ENCODE peak calls at places on chromosomes 16 and 17, in ten cellular contexts. One of them, this sample, is unnamed.

GRCh38 chr16:78142784-78143183 is 43.3 kb downstream of the WWOX start:
- DNase-seq in frontal cortex: no peak
- DNase-seq in esophagus squamous epithelium: no peak
- DNase-seq in NCI-H774: no peak
- DNase-seq in left colon: no peak
- DNase-seq in HAP-1: no peak
- DNase-seq in GM18507: no peak
- DNase-seq in mesothelial cell of epicardium: no peak
- DNase-seq in right lobe of liver: no peak
- DNase-seq in NCI-H1092 treated with DMSO at 0.1 percent for 48 hours: no peak
- DNase-seq in this sample: no peak

GRCh38 chr16:66298006-66298405 is 68.5 kb upstream of the CDH5 start:
- DNase-seq in frontal cortex: no peak
- DNase-seq in esophagus squamous epithelium: no peak
- DNase-seq in NCI-H774: no peak
- DNase-seq in left colon: no peak
- DNase-seq in HAP-1: no peak
- DNase-seq in GM18507: no peak
- DNase-seq in mesothelial cell of epicardium: no peak
- DNase-seq in right lobe of liver: peak; percentile 19
- DNase-seq in NCI-H1092 treated with DMSO at 0.1 percent for 48 hours: no peak
- DNase-seq in this sample: no peak

GRCh38 chr17:49496183-49496865 is 1.2 kb downstream of the NGFR start:
- DNase-seq in frontal cortex: peak; percentile 87
- DNase-seq in esophagus squamous epithelium: no peak
- DNase-seq in NCI-H774: no peak
- DNase-seq in left colon: peak; percentile 42
- DNase-seq in HAP-1: peak; percentile 90
- DNase-seq in GM18507: peak; percentile 65
- DNase-seq in mesothelial cell of epicardium: peak; percentile 91
- DNase-seq in right lobe of liver: peak; percentile 79
- DNase-seq in NCI-H1092 treated with DMSO at 0.1 percent for 48 hours: peak; percentile 26
- DNase-seq in this sample: peak; percentile 75

GRCh38 chr16:57755726-57756423 is 20.3 kb downstream of the KATNB1 start:
- DNase-seq in frontal cortex: no peak
- DNase-seq in esophagus squamous epithelium: no peak
- DNase-seq in NCI-H774: no peak
- DNase-seq in left colon: no peak
- DNase-seq in HAP-1: no peak
- DNase-seq in GM18507: no peak
- DNase-seq in mesothelial cell of epicardium: no peak
- DNase-seq in right lobe of liver: no peak
- DNase-seq in NCI-H1092 treated with DMSO at 0.1 percent for 48 hours: no peak
- DNase-seq in this sample: no peak

GRCh38 chr17:57512258-57512657 is 232.8 kb downstream of the CCDC182 start:
- DNase-seq in frontal cortex: no peak
- DNase-seq in esophagus squamous epithelium: no peak
- DNase-seq in NCI-H774: no peak
- DNase-seq in left colon: no peak
- DNase-seq in HAP-1: no peak
- DNase-seq in GM18507: no peak
- DNase-seq in mesothelial cell of epicardium: no peak
- DNase-seq in right lobe of liver: no peak
- DNase-seq in NCI-H1092 treated with DMSO at 0.1 percent for 48 hours: no peak
- DNase-seq in this sample: no peak

GRCh38 chr16:64489449-64489848 is 632.4 kb downstream of the CDH11 start:
- DNase-seq in frontal cortex: no peak
- DNase-seq in esophagus squamous epithelium: no peak
- DNase-seq in NCI-H774: no peak
- DNase-seq in left colon: no peak
- DNase-seq in HAP-1: no peak
- DNase-seq in GM18507: no peak
- DNase-seq in mesothelial cell of epicardium: no peak
- DNase-seq in right lobe of liver: no peak
- DNase-seq in NCI-H1092 treated with DMSO at 0.1 percent for 48 hours: no peak
- DNase-seq in this sample: no peak

GRCh38 chr16:87584271-87584670 is 18.0 kb upstream of the JPH3 start:
- DNase-seq in frontal cortex: no peak
- DNase-seq in esophagus squamous epithelium: no peak
- DNase-seq in NCI-H774: no peak
- DNase-seq in left colon: no peak
- DNase-seq in HAP-1: no peak
- DNase-seq in GM18507: no peak
- DNase-seq in mesothelial cell of epicardium: no peak
- DNase-seq in right lobe of liver: no peak
- DNase-seq in NCI-H1092 treated with DMSO at 0.1 percent for 48 hours: no peak
- DNase-seq in this sample: no peak

GRCh38 chr16:70576431-70577255 is 53.0 kb downstream of the SF3B3 start:
- DNase-seq in frontal cortex: no peak
- DNase-seq in esophagus squamous epithelium: no peak
- DNase-seq in NCI-H774: no peak
- DNase-seq in left colon: no peak
- DNase-seq in HAP-1: no peak
- DNase-seq in GM18507: peak; percentile 35
- DNase-seq in mesothelial cell of epicardium: no peak
- DNase-seq in right lobe of liver: no peak
- DNase-seq in NCI-H1092 treated with DMSO at 0.1 percent for 48 hours: peak; percentile 5
- DNase-seq in this sample: no peak

GRCh38 chr16:88569985-88570690 is at the start of gene ZC3H18:
- DNase-seq in frontal cortex: peak; percentile 99
- DNase-seq in esophagus squamous epithelium: peak; percentile 82
- DNase-seq in NCI-H774: peak; percentile 85
- DNase-seq in left colon: peak; percentile 92
- DNase-seq in HAP-1: peak; percentile 96
- DNase-seq in GM18507: peak; percentile 99
- DNase-seq in mesothelial cell of epicardium: peak; percentile 98
- DNase-seq in right lobe of liver: peak; percentile 98
- DNase-seq in NCI-H1092 treated with DMSO at 0.1 percent for 48 hours: peak; percentile 96
- DNase-seq in this sample: peak; percentile 95

GRCh38 chr17:18967806-18968744 is 16.1 kb downstream of the SLC5A10 start:
- DNase-seq in frontal cortex: no peak
- DNase-seq in esophagus squamous epithelium: no peak
- DNase-seq in NCI-H774: no peak
- DNase-seq in left colon: no peak
- DNase-seq in HAP-1: no peak
- DNase-seq in GM18507: no peak
- DNase-seq in mesothelial cell of epicardium: no peak
- DNase-seq in right lobe of liver: no peak
- DNase-seq in NCI-H1092 treated with DMSO at 0.1 percent for 48 hours: peak; percentile 9
- DNase-seq in this sample: no peak

GRCh38 chr17:41301916-41302901 is at the start of gene KRTAP29-1:
- DNase-seq in frontal cortex: no peak
- DNase-seq in esophagus squamous epithelium: no peak
- DNase-seq in NCI-H774: no peak
- DNase-seq in left colon: no peak
- DNase-seq in HAP-1: no peak
- DNase-seq in GM18507: no peak
- DNase-seq in mesothelial cell of epicardium: no peak
- DNase-seq in right lobe of liver: no peak
- DNase-seq in NCI-H1092 treated with DMSO at 0.1 percent for 48 hours: no peak
- DNase-seq in this sample: no peak

GRCh38 chr16:56747486-56748045 is 17.6 kb downstream of the NUP93 start:
- DNase-seq in frontal cortex: no peak
- DNase-seq in esophagus squamous epithelium: no peak
- DNase-seq in NCI-H774: no peak
- DNase-seq in left colon: no peak
- DNase-seq in HAP-1: no peak
- DNase-seq in GM18507: no peak
- DNase-seq in mesothelial cell of epicardium: no peak
- DNase-seq in right lobe of liver: no peak
- DNase-seq in NCI-H1092 treated with DMSO at 0.1 percent for 48 hours: no peak
- DNase-seq in this sample: no peak

GRCh38 chr16:69932691-69933392 is 18.3 kb upstream of the CLEC18A start:
- DNase-seq in frontal cortex: no peak
- DNase-seq in esophagus squamous epithelium: no peak
- DNase-seq in NCI-H774: no peak
- DNase-seq in left colon: no peak
- DNase-seq in HAP-1: no peak
- DNase-seq in GM18507: no peak
- DNase-seq in mesothelial cell of epicardium: no peak
- DNase-seq in right lobe of liver: no peak
- DNase-seq in NCI-H1092 treated with DMSO at 0.1 percent for 48 hours: no peak
- DNase-seq in this sample: no peak

GRCh38 chr17:56642424-56642823 is 48.9 kb downstream of the NOG start:
- DNase-seq in frontal cortex: no peak
- DNase-seq in esophagus squamous epithelium: no peak
- DNase-seq in NCI-H774: no peak
- DNase-seq in left colon: no peak
- DNase-seq in HAP-1: no peak
- DNase-seq in GM18507: no peak
- DNase-seq in mesothelial cell of epicardium: no peak
- DNase-seq in right lobe of liver: no peak
- DNase-seq in NCI-H1092 treated with DMSO at 0.1 percent for 48 hours: no peak
- DNase-seq in this sample: no peak

GRCh38 chr16:17474037-17474436 is 3.3 kb upstream of the XYLT1 start:
- DNase-seq in frontal cortex: no peak
- DNase-seq in esophagus squamous epithelium: no peak
- DNase-seq in NCI-H774: no peak
- DNase-seq in left colon: no peak
- DNase-seq in HAP-1: no peak
- DNase-seq in GM18507: no peak
- DNase-seq in mesothelial cell of epicardium: no peak
- DNase-seq in right lobe of liver: no peak
- DNase-seq in NCI-H1092 treated with DMSO at 0.1 percent for 48 hours: no peak
- DNase-seq in this sample: no peak

This sample was measured in T-cell.